ENCODE peak calls at places on chromosome 12, in nine cellular contexts. A is GM23248, K is fibroblast of lung, Y is hepatocyte, P is neural progenitor cell, Z is astrocyte, H is H9, V is mammary epithelial cell, O is HCT116. F is an unnamed sample. For H3K79me2 and H3K4me1, the result is how much of the 10 kb centered on the place peaks cover.

GRCh38 chr12:121296618-121297476 is at the start of gene CAMKK2:
- DNase-seq in A (peak), K (peak), Y (peak), P (peak), Z (peak), H (peak), V (peak), O (peak), F (peak)

GRCh38 chr12:96890331-96890730 is 16.7 kb upstream of the NEDD1 start:
- DNase-seq in A (peak), K (no peak), Y (no peak), P (no peak), Z (no peak), H (no peak), V (peak), O (no peak), F (no peak)

GRCh38 chr12:88150063-88150462 is 8.0 kb downstream of the TMTC3 start:
- DNase-seq in A (no peak), K (no peak), Y (no peak), P (no peak), Z (no peak), H (no peak), V (no peak), O (no peak), F (no peak)

GRCh38 chr12:26153421-26154154 is 28.8 kb upstream of the BHLHE41 start:
- DNase-seq in A (peak), K (peak), Y (peak), P (no peak), Z (peak), H (no peak), V (peak), O (peak), F (peak)

GRCh38 chr12:105419606-105420005 is 89.1 kb downstream of the C12orf75 start:
- DNase-seq in A (no peak), K (no peak), Y (no peak), P (no peak), Z (no peak), H (no peak), V (no peak), O (no peak), F (no peak)

GRCh38 chr12:68097386-68097785 is 62.2 kb downstream of the IFNG start:
- DNase-seq in A (no peak), K (no peak), Y (no peak), P (no peak), Z (no peak), H (no peak), V (peak), O (no peak), F (no peak)

GRCh38 chr12:71478277-71478676 is 38.7 kb downstream of the LGR5 start:
- DNase-seq in A (no peak), K (no peak), Y (no peak), P (no peak), Z (no peak), H (no peak), V (no peak), O (no peak), F (no peak)

GRCh38 chr12:117533687-117534086 is 172.3 kb upstream of the NOS1 start:
- DNase-seq in A (no peak), K (no peak), Y (no peak), P (no peak), Z (no peak), H (no peak), V (no peak), O (no peak), F (peak)

GRCh38 chr12:24752763-24753462 is 196.0 kb downstream of the BCAT1 start:
- DNase-seq in A (no peak), K (no peak), Y (no peak), P (no peak), Z (no peak), H (no peak), V (no peak), O (no peak), F (no peak)

GRCh38 chr12:121872546-121873223 is 14.0 kb upstream of the HPD start:
- DNase-seq in A (peak), K (peak), Y (peak), P (no peak), Z (peak), H (no peak), V (peak), O (no peak), F (no peak)

GRCh38 chr12:121773011-121773777 is 20.3 kb downstream of the RHOF start:
- DNase-seq in A (peak), K (peak), Y (peak), P (peak), Z (peak), H (peak), V (peak), O (peak), F (peak)

GRCh38 chr12:22527999-22528398 is 16.3 kb downstream of the C2CD5 start:
- DNase-seq in A (peak), K (peak), Y (no peak), P (no peak), Z (peak), H (no peak), V (no peak), O (no peak), F (no peak)

GRCh38 chr12:121238604-121239334 is 28.8 kb downstream of the P2RX4 start:
- DNase-seq in A (no peak), K (no peak), Y (no peak), P (peak), Z (no peak), H (peak), V (no peak), O (no peak), F (no peak)

GRCh38 chr12:5200276-5201087 is 156.8 kb downstream of the KCNA5 start:
- DNase-seq in A (peak), K (peak), Y (peak), P (peak), Z (no peak), H (peak), V (no peak), O (peak), F (no peak)

GRCh38 chr12:67940780-67941243 is 48.4 kb upstream of the IFNG-AS1 start:
- DNase-seq in A (peak), K (no peak), Y (peak), P (no peak), Z (peak), H (no peak), V (peak), O (no peak), F (peak)

GRCh38 chr12:50440288-50440687 is 39.6 kb downstream of the LARP4 start:
- DNase-seq in A (no peak), K (no peak), Y (no peak), P (no peak), Z (no peak), H (no peak), V (no peak), O (no peak), F (no peak)

GRCh38 chr12:12916135-12916956 is 25.0 kb downstream of the GPRC5A start:
- DNase-seq in A (peak), K (peak), Y (peak), P (peak), Z (peak), H (peak), V (peak), O (peak), F (peak)

GRCh38 chr12:98788396-98788795 is 143.3 kb downstream of the APAF1 start:
- DNase-seq in A (no peak), K (no peak), Y (no peak), P (no peak), Z (no peak), H (no peak), V (no peak), O (no peak), F (no peak)

GRCh38 chr12:49260831-49261363 is 4.0 kb upstream of the TUBA1C start:
- DNase-seq in A (no peak), K (no peak), Y (no peak), P (no peak), Z (no peak), H (no peak), V (no peak), O (no peak), F (no peak)

GRCh38 chr12:56716933-56717880 is 7.9 kb downstream of the NACA start:
- DNase-seq in A (no peak), K (no peak), Y (no peak), P (no peak), Z (no peak), H (no peak), V (no peak), O (no peak), F (no peak)

GRCh38 chr12:62215506-62215905 is 44.7 kb upstream of the USP15 start:
- DNase-seq in A (no peak), K (no peak), Y (no peak), P (no peak), Z (no peak), H (no peak), V (peak), O (no peak), F (no peak)

GRCh38 chr12:50732591-50732990 is 31.3 kb upstream of the ATF1 start:
- DNase-seq in A (peak), K (peak), Y (no peak), P (no peak), Z (peak), H (no peak), V (peak), O (peak), F (peak)

GRCh38 chr12:96302706-96303310 is 97.4 kb downstream of the CDK17 start:
- DNase-seq in A (no peak), K (no peak), Y (no peak), P (no peak), Z (no peak), H (no peak), V (no peak), O (no peak), F (no peak)

GRCh38 chr12:10131101-10131632 is 1.2 kb upstream of the CLEC7A start:
- DNase-seq in A (no peak), K (no peak), Y (no peak), P (no peak), Z (no peak), H (no peak), V (no peak), O (no peak), F (no peak)

GRCh38 chr12:123115409-123116111 is 35.3 kb downstream of the PITPNM2 start:
- DNase-seq in A (peak), K (peak), Y (peak), P (no peak), Z (peak), H (no peak), V (peak), O (no peak), F (no peak)

GRCh38 chr12:77494306-77494705 is 336.4 kb upstream of the NAV3 start:
- DNase-seq in A (peak), K (peak), Y (no peak), P (no peak), Z (peak), H (no peak), V (no peak), O (no peak), F (no peak)

GRCh38 chr12:122009741-122010140 is 11.9 kb upstream of the BCL7A start:
- DNase-seq in A (no peak), K (no peak), Y (no peak), P (no peak), Z (no peak), H (no peak), V (no peak), O (no peak), F (no peak)

GRCh38 chr12:82781288-82782078 is 94.8 kb downstream of the TMTC2 start:
- DNase-seq in A (no peak), K (no peak), Y (no peak), P (peak), Z (peak), H (no peak), V (peak), O (no peak), F (no peak)

GRCh38 chr12:110023634-110024023 is 24.4 kb downstream of the ANKRD13A start:
- DNase-seq in A (no peak), K (no peak), Y (no peak), P (no peak), Z (no peak), H (no peak), V (no peak), O (no peak), F (no peak)

GRCh38 chr12:55899035-55899434 is 28.7 kb downstream of the PYM1 start:
- DNase-seq in A (peak), K (peak), Y (peak), P (no peak), Z (peak), H (no peak), V (no peak), O (no peak), F (no peak)

GRCh38 chr12:88450130-88450529 is 130.1 kb downstream of the KITLG start:
- DNase-seq in A (no peak), K (no peak), Y (no peak), P (peak), Z (no peak), H (no peak), V (no peak), O (no peak), F (no peak)

GRCh38 chr12:109173443-109174240 is 57.3 kb downstream of the ACACB start:
- DNase-seq in A (no peak), K (no peak), Y (no peak), P (no peak), Z (no peak), H (no peak), V (no peak), O (no peak), F (no peak)

GRCh38 chr12:31989987-31990386 is 30.8 kb downstream of the RESF1 start:
- DNase-seq in A (no peak), K (no peak), Y (peak), P (no peak), Z (peak), H (no peak), V (peak), O (no peak), F (no peak)

GRCh38 chr12:6753772-6754356 is 923 bp upstream of the MLF2 start:
- DNase-seq in A (no peak), K (no peak), Y (peak), P (no peak), Z (no peak), H (no peak), V (no peak), O (no peak), F (no peak)

GRCh38 chr12:26188132-26188531 is 7.2 kb upstream of the SSPN start:
- DNase-seq in A (peak), K (peak), Y (no peak), P (no peak), Z (peak), H (no peak), V (peak), O (no peak), F (no peak)

GRCh38 chr12:108515916-108516315 is 839 bp downstream of the FICD start:
- DNase-seq in A (peak), K (no peak), Y (no peak), P (no peak), Z (no peak), H (no peak), V (no peak), O (no peak), F (no peak)

GRCh38 chr12:15778126-15778525 is 11.1 kb downstream of the EPS8 start:
- DNase-seq in A (peak), K (no peak), Y (no peak), P (no peak), Z (peak), H (no peak), V (peak), O (no peak), F (no peak)

GRCh38 chr12:91978143-91978542 is 167.5 kb downstream of the BTG1 start:
- DNase-seq in A (no peak), K (peak), Y (no peak), P (no peak), Z (peak), H (no peak), V (no peak), O (no peak), F (no peak)

DNA sequence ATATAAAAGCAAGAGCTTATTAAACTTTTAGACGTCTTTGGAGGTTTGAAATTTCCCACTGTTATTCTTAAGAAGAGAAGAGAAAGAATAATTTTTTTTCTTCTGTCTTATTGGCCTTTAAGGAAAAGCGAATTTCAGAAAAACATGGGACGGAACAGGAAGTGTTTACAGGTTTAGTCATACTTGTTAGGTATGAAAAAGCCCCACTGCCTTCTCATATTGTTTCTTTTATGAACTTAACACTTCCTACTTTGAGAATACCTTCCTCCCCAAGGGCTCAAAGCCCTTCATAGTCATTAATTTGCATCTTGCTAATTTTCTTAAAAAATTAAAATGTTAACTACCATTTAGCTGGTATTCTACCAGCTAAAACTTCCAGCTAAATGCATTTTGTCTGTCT is 82.0 kb downstream of the ETV6 start:
- DNase-seq in A (peak), K (no peak), Y (no peak), P (no peak), Z (peak), H (no peak), V (peak), O (no peak), F (peak)
- H3K79me2 ChIP-seq in A (half or more), K (under half), Y (half or more), P (under half), Z (half or more), H (under half), V (half or more), O (under half), F (under half)

DNA sequence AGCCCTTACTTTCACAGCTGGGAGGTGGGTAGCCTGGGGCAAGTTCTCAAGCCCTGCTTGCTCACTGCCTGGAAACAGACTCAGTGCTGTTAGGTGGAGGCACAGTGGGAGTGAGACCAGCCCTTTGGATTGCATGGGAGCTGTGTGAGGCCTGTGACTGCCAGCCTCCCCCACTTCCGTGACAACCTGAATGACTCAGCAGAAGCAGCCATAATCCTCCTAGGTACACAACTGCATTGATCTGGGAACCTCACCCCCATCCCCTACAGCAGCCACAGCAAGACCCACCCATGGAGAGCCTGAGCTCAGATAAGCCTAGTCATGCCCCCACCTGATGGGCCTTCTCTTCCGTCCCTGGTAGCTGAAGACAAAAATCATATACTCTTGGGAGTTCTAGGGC is 26.4 kb downstream of the ALG10 start:
- DNase-seq in A (no peak), K (no peak), Y (no peak), P (no peak), Z (no peak), H (no peak), V (no peak), O (no peak), F (no peak)
- H3K27ac ChIP-seq in A (no peak), K (no peak), Y (no peak), P (no peak), Z (no peak), H (no peak), V (no peak), O (no peak), F (no peak)

GRCh38 chr12:64670039-64670438 is 59.7 kb downstream of the RASSF3 start:
- DNase-seq in A (no peak), K (no peak), Y (no peak), P (no peak), Z (no peak), H (no peak), V (no peak), O (no peak), F (no peak)
- H3K4me1 ChIP-seq in A (under half), K (under half), Y (half or more), P (under half), Z (under half), H (under half), V (under half), O (half or more), F (half or more)

GRCh38 chr12:116155383-116155782 is 122.1 kb downstream of the MED13L start:
- DNase-seq in A (no peak), K (no peak), Y (no peak), P (no peak), Z (no peak), H (no peak), V (no peak), O (no peak), F (no peak)

GRCh38 chr12:116157845-116158267 is 119.6 kb downstream of the MED13L start:
- DNase-seq in A (no peak), K (no peak), Y (no peak), P (peak), Z (no peak), H (no peak), V (no peak), O (no peak), F (no peak)

GRCh38 chr12:116153983-116154382 is 123.5 kb downstream of the MED13L start:
- DNase-seq in A (no peak), K (no peak), Y (no peak), P (no peak), Z (no peak), H (no peak), V (no peak), O (no peak), F (no peak)

GRCh38 chr12:116159175-116159574 is 118.3 kb downstream of the MED13L start:
- DNase-seq in A (peak), K (peak), Y (peak), P (no peak), Z (peak), H (no peak), V (no peak), O (no peak), F (no peak)

DNA sequence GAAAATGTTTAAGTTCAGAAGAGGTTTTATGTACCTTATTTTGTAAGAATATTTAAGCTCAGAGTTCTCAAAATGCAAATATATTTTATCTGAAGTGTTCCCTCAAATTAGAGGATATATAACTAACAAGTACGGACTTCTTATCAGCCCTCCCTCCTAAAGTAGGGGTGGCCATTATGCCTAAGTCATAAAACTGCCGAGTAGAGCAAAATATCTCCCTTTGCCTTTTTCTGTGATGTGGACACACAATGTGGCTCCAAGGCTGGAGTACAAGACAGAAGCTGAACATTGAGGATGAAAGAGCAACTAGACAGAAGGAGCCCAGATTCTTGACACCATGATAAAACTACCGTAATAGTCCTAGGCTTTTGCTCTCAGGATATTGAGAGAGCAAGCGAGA is 120.9 kb downstream of the MED13L start:
- DNase-seq in A (no peak), K (no peak), Y (no peak), P (no peak), Z (no peak), H (no peak), V (no peak), O (no peak), F (no peak)
- H3K79me2 ChIP-seq in A (half or more), K (half or more), Y (half or more), P (half or more), Z (half or more), H (under half), V (half or more), O (half or more), F (half or more)

DNA sequence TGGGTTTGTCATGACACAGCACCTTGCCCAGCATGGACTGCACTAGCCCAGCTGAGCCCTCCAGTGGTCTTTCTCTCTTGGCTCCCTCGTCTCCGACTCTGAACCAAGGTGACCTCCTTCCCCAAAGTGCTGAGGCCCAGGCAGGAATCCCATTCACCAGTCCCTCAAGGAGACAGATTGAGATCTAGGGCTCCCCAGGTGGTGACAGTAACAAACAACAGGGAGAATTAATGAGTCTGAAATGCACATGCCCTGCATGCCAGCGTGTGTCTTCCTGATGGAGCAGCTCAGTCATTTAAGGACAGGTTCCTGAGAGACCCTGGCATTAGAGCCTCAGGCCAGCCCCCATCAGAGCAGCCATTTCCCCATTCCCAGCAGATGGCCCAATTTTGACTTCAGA is 51.4 kb upstream of the OAS1 start:
- DNase-seq in A (peak), K (no peak), Y (no peak), P (peak), Z (no peak), H (peak), V (no peak), O (peak), F (no peak)
- H3K27ac ChIP-seq in A (no peak), K (no peak), Y (no peak), P (no peak), Z (no peak), H (no peak), V (no peak), O (no peak), F (no peak)

GRCh38 chr12:124332068-124332672 is 37.3 kb downstream of the RFLNA start:
- DNase-seq in A (no peak), K (no peak), Y (no peak), P (no peak), Z (no peak), H (peak), V (no peak), O (no peak), F (no peak)
- H3K4me1 ChIP-seq in A (under half), K (under half), Y (under half), P (under half), Z (under half), H (under half), V (under half), O (under half), F (under half)

GRCh38 chr12:131793623-131794022 is 34.6 kb upstream of the MMP17 start:
- DNase-seq in A (peak), K (no peak), Y (no peak), P (peak), Z (peak), H (no peak), V (no peak), O (no peak), F (no peak)
- H3K79me2 ChIP-seq in A (under half), K (under half), Y (under half), P (under half), Z (under half), H (under half), V (under half), O (under half), F (under half)

F was measured in PC-9.